ENCODE peak calls at places on chromosomes 3 and 15, in seven cellular contexts. H, B, K, T, A, E and G are unnamed samples.

GRCh38 chr3:105458518-105459215 is 92.0 kb downstream of the ALCAM start:
- DNase-seq in H (no peak), B (no peak), K (no peak), T (no peak), A (no peak), E (no peak), G (no peak)

GRCh38 chr3:180063783-180064182 is 27.0 kb upstream of the PEX5L start:
- DNase-seq in H (no peak), B (peak), K (no peak), T (no peak), A (no peak), E (no peak), G (no peak)

GRCh38 chr15:73630030-73630429 is 3.2 kb downstream of the NPTN start:
- DNase-seq in H (no peak), B (no peak), K (no peak), T (no peak), A (no peak), E (no peak), G (no peak)

GRCh38 chr3:123324880-123325765 is 123.4 kb downstream of the SEC22A start:
- DNase-seq in H (no peak), B (no peak), K (no peak), T (peak), A (no peak), E (no peak), G (no peak)

GRCh38 chr3:148716657-148717056 is 19.0 kb downstream of the AGTR1 start:
- DNase-seq in H (no peak), B (no peak), K (no peak), T (no peak), A (no peak), E (no peak), G (no peak)

GRCh38 chr3:164604687-164605086 is 473.6 kb downstream of the SI start:
- DNase-seq in H (no peak), B (no peak), K (no peak), T (no peak), A (no peak), E (no peak), G (no peak)

GRCh38 chr15:45751629-45752028 is 116.8 kb downstream of the SQOR start:
- DNase-seq in H (no peak), B (no peak), K (no peak), T (no peak), A (no peak), E (no peak), G (no peak)

GRCh38 chr15:42737529-42738328 is 801 bp upstream of the CDAN1 start:
- DNase-seq in H (no peak), B (peak), K (peak), T (no peak), A (no peak), E (no peak), G (no peak)

GRCh38 chr3:141367038-141367730 is 1.1 kb upstream of the ZBTB38 start:
- DNase-seq in H (no peak), B (peak), K (no peak), T (no peak), A (no peak), E (no peak), G (no peak)

GRCh38 chr3:127702151-127702578 is 29.4 kb downstream of the ABTB1 start:
- DNase-seq in H (no peak), B (no peak), K (no peak), T (peak), A (no peak), E (no peak), G (no peak)

GRCh38 chr3:33544126-33544525 is 103.9 kb upstream of the UBP1 start:
- DNase-seq in H (no peak), B (no peak), K (no peak), T (no peak), A (no peak), E (no peak), G (no peak)

GRCh38 chr3:194577985-194578905 is 55.0 kb downstream of the TMEM44 start:
- DNase-seq in H (no peak), B (peak), K (peak), T (no peak), A (no peak), E (no peak), G (no peak)

DNA sequence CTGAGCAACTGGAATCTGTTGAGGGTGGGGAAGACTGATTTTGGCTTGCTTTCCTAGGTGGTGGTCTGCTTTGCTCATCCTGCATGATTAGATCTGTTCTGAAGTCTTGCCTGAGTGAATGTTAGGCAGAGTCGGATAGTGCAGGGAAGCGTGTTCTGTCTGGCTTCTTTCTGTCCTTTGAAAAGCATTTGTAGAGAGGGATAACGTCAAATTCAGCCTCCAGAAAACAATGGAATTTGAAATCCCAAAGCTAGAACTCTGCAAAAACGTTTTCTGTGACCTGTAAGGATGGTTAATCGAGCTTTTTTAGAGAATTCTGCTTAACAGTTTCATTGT is 1.4 kb downstream of the GLCE start:
- DNase-seq in H (no peak), B (no peak), K (no peak), T (no peak), A (no peak), E (no peak), G (no peak)
- TF ChIP-seq CTCF in H (no peak), B (peak), K (no peak), T (no peak), A (no peak), E (no peak), G (no peak)

DNA sequence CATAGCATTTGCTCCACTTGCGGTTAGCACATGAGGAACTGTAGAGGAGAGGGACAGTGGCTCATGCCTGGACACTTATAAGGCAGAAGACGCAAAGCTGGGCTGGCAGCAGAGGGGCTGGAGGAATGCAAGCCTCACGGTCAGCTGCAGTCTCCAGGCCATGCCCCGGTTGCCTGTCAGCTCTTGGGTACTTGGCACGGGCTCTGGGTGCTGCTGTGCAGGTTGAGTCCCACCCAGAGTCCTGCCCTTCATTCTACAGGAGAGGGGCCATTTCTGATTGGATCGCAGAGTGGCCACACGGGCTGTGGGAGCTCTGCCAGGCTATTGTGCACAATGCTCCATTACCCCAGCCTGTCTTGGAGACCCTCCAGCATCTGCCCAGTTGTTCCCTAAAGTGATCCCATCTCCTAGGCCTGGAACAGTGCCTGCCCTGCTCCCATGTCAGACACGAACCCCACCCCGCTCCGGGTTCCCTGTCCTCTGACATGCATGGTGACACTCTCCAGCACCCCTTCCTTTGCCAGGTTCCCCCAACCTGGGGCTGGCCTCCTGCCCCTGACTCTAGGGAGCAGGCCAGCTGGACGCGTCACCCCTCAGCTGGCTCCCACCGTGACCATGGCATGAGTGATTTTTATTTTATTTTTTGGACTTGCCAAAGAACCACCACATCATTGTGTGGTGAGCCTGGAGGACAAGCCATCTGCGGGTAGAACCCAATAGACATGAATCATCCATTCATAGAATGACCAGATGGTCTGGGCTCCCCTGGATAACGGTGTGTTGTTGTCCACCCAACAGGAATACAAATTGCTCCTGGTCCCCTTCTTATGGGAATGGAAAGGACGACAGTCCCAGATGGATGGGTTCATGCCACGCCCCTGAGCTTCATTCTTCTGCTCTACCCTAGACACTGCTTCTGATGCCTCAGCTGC is 51.0 kb upstream of the KLF13 start:
- DNase-seq in H (no peak), B (no peak), K (peak), T (peak), A (peak), E (no peak), G (no peak)
- TF ChIP-seq CTCF in H (no peak), B (no peak), K (no peak), T (no peak), A (no peak), E (no peak), G (no peak)

GRCh38 chr3:160725326-160725725 is 30.7 kb upstream of the PPM1L start:
- DNase-seq in H (no peak), B (no peak), K (no peak), T (no peak), A (no peak), E (no peak), G (no peak)

GRCh38 chr3:160722331-160722730 is 33.7 kb upstream of the PPM1L start:
- DNase-seq in H (no peak), B (no peak), K (no peak), T (no peak), A (no peak), E (no peak), G (no peak)

GRCh38 chr3:160719710-160720109 is 36.3 kb upstream of the PPM1L start:
- DNase-seq in H (no peak), B (no peak), K (no peak), T (no peak), A (no peak), E (no peak), G (no peak)

DNA sequence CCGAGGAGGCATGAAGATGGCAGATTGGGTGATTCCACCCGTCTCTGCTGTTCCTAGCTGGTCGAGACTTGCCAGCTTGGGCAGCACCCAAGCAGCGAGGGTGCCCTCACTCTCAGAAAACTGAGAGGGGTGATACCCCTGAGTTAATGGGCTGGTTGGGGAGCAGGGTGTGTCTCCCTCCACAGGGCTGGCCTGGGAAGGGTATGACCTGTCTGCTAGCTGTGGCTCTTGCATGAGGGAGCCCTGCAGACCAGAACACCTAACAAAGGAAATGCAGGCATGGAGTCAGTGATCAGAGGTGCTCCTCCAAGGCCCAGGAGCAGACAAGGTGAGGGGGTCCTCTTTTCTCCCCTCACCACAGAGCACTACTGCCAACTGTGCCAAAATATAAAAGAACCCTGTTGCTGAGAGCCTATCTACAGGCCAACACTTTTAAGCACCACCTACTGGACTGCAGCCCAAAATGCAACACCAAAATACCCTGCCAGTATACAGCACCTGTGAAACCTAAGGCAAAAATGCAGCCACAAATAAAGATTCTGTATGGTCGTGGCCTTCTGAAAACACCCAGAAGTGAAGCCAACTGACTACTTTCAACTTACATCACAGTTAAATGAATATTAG is 35.8 kb upstream of the PPM1L start:
- DNase-seq in H (peak), B (no peak), K (no peak), T (no peak), A (no peak), E (no peak), G (no peak)
- TF ChIP-seq CTCF in H (peak), B (no peak), K (no peak), T (no peak), A (no peak), E (no peak), G (no peak)

GRCh38 chr15:101413239-101413638 is 76.3 kb downstream of the PCSK6 start:
- DNase-seq in H (no peak), B (no peak), K (no peak), T (no peak), A (no peak), E (no peak), G (no peak)
- TF ChIP-seq CTCF in H (no peak), B (no peak), K (peak), T (no peak), A (no peak), E (peak), G (peak)

DNA sequence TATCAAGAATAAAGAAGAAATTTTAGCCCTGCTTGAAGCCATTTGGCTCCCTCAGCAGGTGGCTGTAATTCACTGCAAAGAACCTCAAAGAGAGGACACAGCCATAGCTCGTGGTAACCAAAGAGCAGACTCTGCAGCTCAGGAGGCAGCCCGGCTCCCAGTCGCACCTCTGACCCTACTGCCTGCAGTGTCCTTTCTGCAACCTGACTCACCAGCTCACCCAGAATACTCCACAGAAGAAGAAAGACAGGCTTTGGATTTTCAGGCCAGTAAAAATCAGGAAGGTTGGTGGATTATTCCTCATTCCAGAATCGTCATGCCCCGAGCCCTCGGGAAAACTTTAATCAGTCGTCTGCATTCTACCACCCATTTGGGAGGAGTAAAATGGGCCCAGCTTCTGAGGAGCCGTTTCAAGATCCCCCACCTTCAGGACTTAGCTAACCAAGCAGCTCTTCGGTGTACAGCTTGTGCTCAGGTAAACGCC is 38.6 kb downstream of the ZBTB11 start:
- DNase-seq in H (peak), B (no peak), K (no peak), T (peak), A (no peak), E (no peak), G (no peak)
- TF ChIP-seq CTCF in H (peak), B (no peak), K (no peak), T (no peak), A (no peak), E (no peak), G (no peak)

GRCh38 chr3:187150599-187150998 is 11.3 kb upstream of the RPL39L start:
- DNase-seq in H (peak), B (no peak), K (peak), T (peak), A (no peak), E (peak), G (peak)
- TF ChIP-seq CTCF in H (peak), B (no peak), K (peak), T (peak), A (peak), E (no peak), G (peak)

GRCh38 chr3:125075738-125076137 is 19.9 kb upstream of the HEG1 start:
- DNase-seq in H (peak), B (no peak), K (no peak), T (no peak), A (peak), E (peak), G (no peak)
- TF ChIP-seq CTCF in H (peak), B (no peak), K (no peak), T (no peak), A (no peak), E (peak), G (no peak)

DNA sequence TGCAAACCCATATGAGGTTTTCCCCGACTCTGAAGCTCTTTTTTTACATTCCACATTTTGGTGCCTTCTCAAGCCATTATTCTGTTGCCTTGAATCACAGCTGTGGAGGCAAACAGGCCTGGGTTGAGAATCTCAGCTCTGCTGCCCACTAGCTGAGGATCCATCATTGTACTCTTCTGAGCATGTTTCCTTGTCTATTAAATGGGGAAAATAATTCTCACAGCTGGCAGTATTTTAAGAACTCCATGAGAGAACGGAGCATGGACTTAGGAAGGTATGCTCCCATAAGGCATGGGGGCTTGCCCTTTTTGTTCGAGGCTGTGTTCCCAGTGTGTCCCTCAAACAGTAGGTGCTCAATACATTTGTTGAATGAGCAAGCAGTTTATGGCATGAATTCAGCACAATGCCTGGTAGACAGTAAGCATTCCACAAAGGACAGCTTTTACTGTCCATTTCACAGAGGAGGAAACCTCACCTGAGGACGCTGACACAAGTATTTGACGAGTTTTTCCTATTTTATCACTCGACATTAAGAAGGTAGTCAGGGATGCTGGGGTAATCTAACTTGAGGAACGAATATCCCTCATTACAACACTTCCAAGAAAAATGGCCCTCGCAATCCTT is 2.2 kb upstream of the PTPRG start:
- DNase-seq in H (no peak), B (no peak), K (no peak), T (no peak), A (no peak), E (no peak), G (no peak)
- TF ChIP-seq CTCF in H (peak), B (no peak), K (no peak), T (no peak), A (no peak), E (no peak), G (peak)

GRCh38 chr3:126353694-126354321 is 3.4 kb downstream of the KLF15 start:
- DNase-seq in H (no peak), B (no peak), K (no peak), T (peak), A (no peak), E (peak), G (no peak)

GRCh38 chr3:126351086-126351770 is 6.0 kb downstream of the KLF15 start:
- DNase-seq in H (no peak), B (no peak), K (peak), T (peak), A (no peak), E (peak), G (no peak)

GRCh38 chr3:126350502-126351085 is 6.6 kb downstream of the KLF15 start:
- DNase-seq in H (no peak), B (no peak), K (peak), T (peak), A (no peak), E (peak), G (no peak)

GRCh38 chr3:126352476-126353454 is 4.4 kb downstream of the KLF15 start:
- DNase-seq in H (no peak), B (no peak), K (peak), T (peak), A (no peak), E (peak), G (no peak)

GRCh38 chr3:126351771-126352475 is 5.3 kb downstream of the KLF15 start:
- DNase-seq in H (no peak), B (no peak), K (peak), T (peak), A (no peak), E (peak), G (no peak)
- TF ChIP-seq CTCF in H (peak), B (no peak), K (no peak), T (no peak), A (no peak), E (no peak), G (no peak)